ENCODE peak calls at places on chromosome 6, in four cellular contexts. X is fibroblast of the aortic adventitia, N is stomach, G is fibroblast of pulmonary artery. Q is an unnamed sample.

GRCh38 chr6:38354905-38355304 is 284.8 kb downstream of the BTBD9 start:
- DNase-seq in X (no peak), N (no peak), G (no peak), Q (no peak)

GRCh38 chr6:120826253-120826652 is 508.0 kb downstream of the TBC1D32 start:
- DNase-seq in G (peak; percentile 5), N (peak; percentile 55), X (no peak), Q (peak; percentile 6)

GRCh38 chr6:137589067-137589848 is 95.1 kb upstream of the OLIG3 start:
- DNase-seq in N (peak; percentile 52), G (peak; percentile 48), X (peak; percentile 28), Q (no peak)

GRCh38 chr6:103672169-103672568 is 1187.5 kb downstream of the HACE1 start:
- DNase-seq in G (peak; percentile 6), N (no peak), X (no peak), Q (peak; percentile 22)

GRCh38 chr6:20403766-20404640 is 2.3 kb downstream of the E2F3 start:
- DNase-seq in X (peak; percentile 49), G (peak; percentile 67), N (peak; percentile 34), Q (no peak)

GRCh38 chr6:42193491-42193894 is 1.3 kb downstream of the GUCA1B start:
- DNase-seq in N (no peak), X (peak; percentile 16), G (peak; percentile 24), Q (peak; percentile 78)

GRCh38 chr6:137901454-137901853 is 34.4 kb downstream of the TNFAIP3 start:
- DNase-seq in G (no peak), N (no peak), X (no peak), Q (no peak)

GRCh38 chr6:56706981-56707726 is 64.5 kb upstream of the DST start:
- DNase-seq in N (no peak), X (no peak), G (no peak), Q (no peak)

GRCh38 chr6:92589970-92590369 is 829.4 kb downstream of the EPHA7 start:
- DNase-seq in G (no peak), X (no peak), N (no peak), Q (no peak)

GRCh38 chr6:32178547-32179440 is 589 bp downstream of the RNF5 start:
- DNase-seq in G (no peak), X (peak; percentile 12), N (no peak), Q (no peak)

GRCh38 chr6:157510329-157511188 is 129.6 kb downstream of the ZDHHC14 start:
- DNase-seq in N (no peak), G (no peak), X (no peak), Q (no peak)

GRCh38 chr6:11208267-11208666 is 24.2 kb downstream of the NEDD9 start:
- DNase-seq in X (no peak), N (no peak), G (no peak), Q (no peak)

GRCh38 chr6:20366082-20366834 is 35.4 kb upstream of the E2F3 start:
- DNase-seq in X (no peak), G (no peak), N (no peak), Q (no peak)

GRCh38 chr6:147941143-147941542 is 401.5 kb upstream of the SASH1 start:
- DNase-seq in X (no peak), N (no peak), G (peak; percentile 3), Q (peak; percentile 97)

GRCh38 chr6:127207591-127208120 is 59.0 kb upstream of the RNF146 start:
- DNase-seq in G (peak; percentile 58), X (peak; percentile 57), N (no peak), Q (no peak)

GRCh38 chr6:142112451-142113061 is 20.2 kb upstream of the GJE1 start:
- DNase-seq in N (peak; percentile 64), X (peak; percentile 86), G (peak; percentile 88), Q (peak; percentile 26)

GRCh38 chr6:6409397-6410030 is 89.1 kb upstream of the F13A1 start:
- DNase-seq in G (no peak), N (no peak), X (no peak), Q (no peak)

GRCh38 chr6:130890531-130890950 is 63.3 kb downstream of the SMLR1 start:
- DNase-seq in X (peak; percentile 76), G (peak; percentile 31), N (no peak), Q (no peak)

GRCh38 chr6:168877821-168878282 is 375.8 kb downstream of the THBS2 start:
- DNase-seq in N (peak; percentile 66), G (no peak), X (peak; percentile 11), Q (no peak)

GRCh38 chr6:169619650-169620049 is 82.2 kb downstream of the WDR27 start:
- DNase-seq in G (peak; percentile 26), N (no peak), X (peak; percentile 11), Q (no peak)

GRCh38 chr6:10429638-10430427 is 15.0 kb upstream of the TFAP2A start:
- DNase-seq in G (peak; percentile 66), X (peak; percentile 78), N (no peak), Q (no peak)

GRCh38 chr6:170160031-170160627 is 130.7 kb downstream of the DLL1 start:
- DNase-seq in G (no peak), N (no peak), X (no peak), Q (no peak)

GRCh38 chr6:149031545-149032317 is 284.9 kb downstream of the UST start:
- DNase-seq in X (peak; percentile 86), N (no peak), G (peak; percentile 88), Q (peak; percentile 60)

GRCh38 chr6:47698342-47698787 is at the start of gene ADGRF4:
- DNase-seq in G (peak; percentile 81), N (no peak), X (peak; percentile 74), Q (no peak)
- H3K4me3 ChIP-seq in G (no peak within 1 kb of the TSS), N (no peak within 1 kb of the TSS), X (no peak within 1 kb of the TSS), Q (no peak within 1 kb of the TSS)

GRCh38 chr6:108113557-108114519 is 39.3 kb upstream of the OSTM1 start:
- DNase-seq in G (peak; percentile 72), N (no peak), X (peak; percentile 75), Q (no peak)
- TF ChIP-seq CTCF in G (peak; percentile 50), N (no peak), X (peak; percentile 59), Q (peak; percentile 62)

DNA sequence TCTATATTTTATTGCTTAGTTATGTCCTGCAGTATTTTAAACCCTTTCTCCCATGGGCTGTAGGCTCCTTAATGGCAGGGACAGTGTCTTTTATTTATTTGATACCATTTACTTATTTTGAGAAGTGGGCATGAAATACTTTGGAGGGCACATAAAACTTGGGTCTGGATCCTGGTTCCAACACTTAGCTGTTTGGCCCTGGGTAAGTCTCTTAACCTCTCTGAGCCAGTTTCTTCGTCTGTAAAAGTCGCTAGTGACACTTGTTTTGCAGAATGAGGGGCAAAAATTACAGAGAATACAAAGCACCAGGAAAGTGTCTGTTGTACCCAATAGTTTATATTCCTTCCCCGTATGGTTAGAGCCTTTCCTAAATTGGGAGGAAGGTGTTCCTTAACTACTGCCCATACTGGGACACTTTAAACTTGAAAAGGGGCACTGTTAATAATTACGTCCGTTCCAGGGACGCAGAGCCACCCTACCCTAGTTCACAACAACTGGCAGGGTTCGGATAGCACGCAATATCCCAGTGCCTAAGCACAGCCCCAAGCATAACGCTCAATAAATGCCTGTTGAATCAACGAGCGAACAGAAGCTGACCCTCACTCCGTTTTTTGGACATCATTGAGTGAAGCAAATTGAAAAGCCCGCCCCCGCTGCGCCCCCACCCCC is 6.0 kb upstream of the ARMC12 start:
- DNase-seq in G (peak; percentile 35), N (no peak), X (no peak), Q (no peak)
- H3K4me3 ChIP-seq in G (peak overlapping the region; percentile 13), N (peak overlapping the region; percentile 70), X (peak overlapping the region; percentile 46), Q (peak overlapping the region; percentile 40)

GRCh38 chr6:43912598-43913387 is 142.8 kb downstream of the VEGFA start:
- DNase-seq in N (no peak), G (no peak), X (no peak), Q (no peak)
- TF ChIP-seq CTCF in N (no peak), G (no peak), X (no peak), Q (no peak)